ENCODE peak calls at places on chromosomes 4 and X, in six cellular contexts. H, O, M, E, F and V are unnamed samples.

GRCh38 chrX:74493806-74494205 is 72.5 kb downstream of the SLC16A2 start:
- DNase-seq in F (no peak), H (no peak), M (no peak), E (no peak), O (no peak), V (no peak)

GRCh38 chrX:48468693-48469691 is 1.1 kb downstream of the SLC38A5 start:
- DNase-seq in M (no peak), H (peak; percentile 44), F (no peak), E (no peak), O (no peak), V (no peak)

GRCh38 chr4:52588097-52588496 is 71.0 kb downstream of the USP46 start:
- DNase-seq in E (no peak), H (no peak), F (peak; percentile 21), O (peak; percentile 66), M (no peak), V (peak; percentile 29)

GRCh38 chr4:3313139-3313538 is 20.3 kb downstream of the RGS12 start:
- DNase-seq in E (no peak), F (no peak), O (no peak), H (peak; percentile 23), M (no peak), V (no peak)

GRCh38 chr4:43987331-43987944 is 461.2 kb downstream of the KCTD8 start:
- DNase-seq in M (no peak), E (no peak), H (no peak), F (no peak), O (no peak), V (no peak)

GRCh38 chr4:35105486-35105885 is 1138.8 kb downstream of the ARAP2 start:
- DNase-seq in E (no peak), F (no peak), M (peak; percentile 92), H (no peak), O (peak; percentile 14), V (no peak)

GRCh38 chrX:15241258-15241657 is 28.6 kb downstream of the ASB9 start:
- DNase-seq in E (no peak), F (no peak), O (no peak), M (no peak), H (no peak), V (no peak)

GRCh38 chr4:168737441-168738176 is 240.8 kb downstream of the PALLD start:
- DNase-seq in H (no peak), M (no peak), E (no peak), O (no peak), F (no peak), V (no peak)

GRCh38 chr4:137283737-137284136 is 248.6 kb downstream of the PCDH18 start:
- DNase-seq in F (no peak), H (no peak), E (no peak), O (peak; percentile 12), M (no peak), V (no peak)

GRCh38 chr4:140358281-140358680 is 15.2 kb upstream of the SCOC start:
- DNase-seq in E (no peak), F (no peak), M (no peak), H (no peak), O (no peak), V (no peak)

GRCh38 chr4:140865253-140865652 is 109.1 kb upstream of the TBC1D9 start:
- DNase-seq in O (no peak), E (no peak), F (no peak), M (no peak), H (no peak), V (no peak)

GRCh38 chr4:86451560-86452322 is 91.9 kb upstream of the MAPK10 start:
- DNase-seq in E (no peak), O (no peak), H (no peak), F (no peak), M (no peak), V (no peak)